ENCODE peak calls at places on chromosome 13, in six cellular contexts. H, L, Y, N, U and Q are unnamed samples.

GRCh38 chr13:45615501-45616101 is at the start of gene ERICH6B:
- DNase-seq in H (no peak), N (no peak), L (no peak), U (no peak), Y (peak), Q (peak)

GRCh38 chr13:24276310-24276709 is 33.1 kb upstream of the C1QTNF9 start:
- DNase-seq in L (peak), H (no peak), N (no peak), U (no peak), Y (no peak), Q (no peak)

GRCh38 chr13:44004881-44005280 is 125.2 kb downstream of the LACC1 start:
- DNase-seq in N (peak), L (no peak), U (no peak), Y (peak), H (peak), Q (no peak)

GRCh38 chr13:52838433-52839107 is 9.9 kb downstream of the PCDH8 start:
- DNase-seq in Y (no peak), U (no peak), N (no peak), H (no peak), L (no peak), Q (no peak)

GRCh38 chr13:111245781-111246384 is 74.6 kb upstream of the TEX29 start:
- DNase-seq in L (no peak), U (no peak), H (no peak), Y (peak), N (peak), Q (no peak)

GRCh38 chr13:86174632-86175031 is 375.4 kb upstream of the SLITRK6 start:
- DNase-seq in U (no peak), L (no peak), N (no peak), Y (no peak), H (no peak), Q (no peak)

GRCh38 chr13:39132286-39132685 is 94.0 kb downstream of the NHLRC3 start:
- DNase-seq in H (no peak), N (peak), L (no peak), U (no peak), Y (no peak), Q (no peak)

GRCh38 chr13:77489566-77490337 is 45.8 kb upstream of the SCEL start:
- DNase-seq in U (no peak), N (no peak), Y (no peak), H (no peak), L (no peak), Q (no peak)

GRCh38 chr13:93270769-93271753 is 44.5 kb downstream of the GPC6 start:
- DNase-seq in H (no peak), L (no peak), Y (no peak), U (no peak), N (no peak), Q (no peak)

GRCh38 chr13:67148219-67148583 is 81.9 kb downstream of the PCDH9 start:
- DNase-seq in U (no peak), N (peak), L (no peak), Y (peak), H (no peak), Q (no peak)

GRCh38 chr13:113635709-113636108 is 22.3 kb downstream of the ATP4B start:
- DNase-seq in U (peak), N (no peak), L (no peak), H (no peak), Y (no peak), Q (peak)